ENCODE peak calls at places on chromosomes 5 and 9, in four cellular contexts. One of them, this sample, is unnamed.

GRCh38 chr5:472076-472655 is 29.2 kb downstream of the EXOC3 start:
- DNase-seq in HCT116: no peak
- DNase-seq in SK-N-SH: peak
- DNase-seq in GM12878: no peak
- DNase-seq in this sample: peak

GRCh38 chr5:42268630-42269029 is 154.6 kb upstream of the GHR start:
- DNase-seq in GM12878: no peak
- DNase-seq in SK-N-SH: no peak
- DNase-seq in HCT116: no peak
- DNase-seq in this sample: no peak

GRCh38 chr5:119478781-119479180 is 26.5 kb downstream of the HSD17B4 start:
- DNase-seq in GM12878: no peak
- DNase-seq in HCT116: no peak
- DNase-seq in SK-N-SH: no peak
- DNase-seq in this sample: no peak

GRCh38 chr5:72204946-72205345 is 97.7 kb downstream of the MAP1B start:
- DNase-seq in SK-N-SH: no peak
- DNase-seq in GM12878: no peak
- DNase-seq in HCT116: no peak
- DNase-seq in this sample: no peak

GRCh38 chr5:149938272-149938671 is 6.3 kb downstream of the PDE6A start:
- DNase-seq in HCT116: no peak
- DNase-seq in SK-N-SH: no peak
- DNase-seq in GM12878: no peak
- DNase-seq in this sample: no peak

GRCh38 chr9:72733896-72734295 is 212.5 kb downstream of the TMC1 start:
- DNase-seq in SK-N-SH: no peak
- DNase-seq in GM12878: no peak
- DNase-seq in HCT116: no peak
- DNase-seq in this sample: no peak

GRCh38 chr5:141715340-141715905 is 33.4 kb upstream of the ARAP3 start:
- DNase-seq in HCT116: no peak
- DNase-seq in SK-N-SH: no peak
- DNase-seq in GM12878: no peak
- DNase-seq in this sample: no peak

GRCh38 chr5:180093651-180094382 is 22.3 kb upstream of the RNF130 start:
- DNase-seq in SK-N-SH: no peak
- DNase-seq in HCT116: no peak
- DNase-seq in GM12878: no peak
- DNase-seq in this sample: no peak

GRCh38 chr5:14872070-14872989 is 752 bp upstream of the ANKH start:
- DNase-seq in SK-N-SH: peak
- DNase-seq in GM12878: no peak
- DNase-seq in HCT116: no peak
- DNase-seq in this sample: no peak

GRCh38 chr5:126268697-126269315 is 154.4 kb upstream of the GRAMD2B start:
- DNase-seq in HCT116: no peak
- DNase-seq in GM12878: no peak
- DNase-seq in SK-N-SH: no peak
- DNase-seq in this sample: no peak

GRCh38 chr9:119961774-119962408 is 592.7 kb upstream of the BRINP1 start:
- DNase-seq in HCT116: peak
- DNase-seq in GM12878: no peak
- DNase-seq in SK-N-SH: peak
- DNase-seq in this sample: no peak

GRCh38 chr9:85741875-85742629 is at the start of gene AGTPBP1:
- DNase-seq in SK-N-SH: peak
- DNase-seq in GM12878: peak
- DNase-seq in HCT116: peak
- DNase-seq in this sample: peak

GRCh38 chr9:93593144-93593655 is 16.8 kb downstream of the PHF2 start:
- DNase-seq in SK-N-SH: no peak
- DNase-seq in GM12878: no peak
- DNase-seq in HCT116: no peak
- DNase-seq in this sample: no peak

GRCh38 chr9:86821011-86821845 is 126.1 kb downstream of the GAS1 start:
- DNase-seq in SK-N-SH: no peak
- DNase-seq in HCT116: no peak
- DNase-seq in GM12878: no peak
- DNase-seq in this sample: no peak

GRCh38 chr9:114096866-114097612 is 2.1 kb downstream of the KIF12 start:
- DNase-seq in HCT116: no peak
- DNase-seq in GM12878: no peak
- DNase-seq in SK-N-SH: no peak
- DNase-seq in this sample: no peak

GRCh38 chr9:121798941-121799340 is 147.5 kb downstream of the DAB2IP start:
- DNase-seq in SK-N-SH: no peak
- DNase-seq in GM12878: no peak
- DNase-seq in HCT116: no peak
- DNase-seq in this sample: no peak
- TF ChIP-seq JUND in SK-N-SH: no peak
- TF ChIP-seq JUND in GM12878: no peak
- TF ChIP-seq JUND in HCT116: no peak
- TF ChIP-seq JUND in this sample: no peak

GRCh38 chr5:96582343-96582742 is 79.8 kb upstream of the CAST start:
- DNase-seq in SK-N-SH: peak
- DNase-seq in GM12878: no peak
- DNase-seq in HCT116: no peak
- DNase-seq in this sample: no peak

GRCh38 chr5:96588551-96588950 is 73.6 kb upstream of the CAST start:
- DNase-seq in GM12878: no peak
- DNase-seq in SK-N-SH: no peak
- DNase-seq in HCT116: no peak
- DNase-seq in this sample: no peak

GRCh38 chr5:96579711-96580110 is 82.5 kb upstream of the CAST start:
- DNase-seq in HCT116: no peak
- DNase-seq in GM12878: no peak
- DNase-seq in SK-N-SH: no peak
- DNase-seq in this sample: no peak

DNA sequence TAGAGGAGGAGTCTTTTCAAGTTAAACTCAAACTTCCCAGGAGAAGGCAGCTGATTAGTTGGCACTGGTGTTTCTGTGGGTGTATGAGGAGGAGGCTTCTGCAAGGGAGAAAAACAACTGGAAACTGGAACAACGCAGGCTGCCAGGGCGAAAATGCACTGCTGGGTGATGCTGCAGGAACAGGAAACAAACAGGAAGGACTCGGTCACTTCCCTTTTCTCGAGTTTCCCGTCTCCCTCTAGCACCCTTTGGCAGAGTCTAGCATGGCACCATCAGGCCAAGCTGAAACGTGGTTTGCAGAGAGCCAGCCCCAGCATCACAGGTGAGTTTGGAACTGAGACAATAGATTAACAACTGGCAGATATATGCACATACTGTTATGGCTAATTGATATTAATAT is 77.5 kb upstream of the CAST start:
- DNase-seq in GM12878: no peak
- DNase-seq in HCT116: no peak
- DNase-seq in SK-N-SH: no peak
- DNase-seq in this sample: no peak
- TF ChIP-seq JUND in GM12878: no peak
- TF ChIP-seq JUND in HCT116: no peak
- TF ChIP-seq JUND in SK-N-SH: no peak
- TF ChIP-seq JUND in this sample: no peak

GRCh38 chr9:92310562-92310961 is 14.6 kb downstream of the NOL8 start:
- DNase-seq in HCT116: no peak
- DNase-seq in GM12878: no peak
- DNase-seq in SK-N-SH: no peak
- DNase-seq in this sample: no peak
- TF ChIP-seq JUND in HCT116: no peak
- TF ChIP-seq JUND in GM12878: no peak
- TF ChIP-seq JUND in SK-N-SH: no peak
- TF ChIP-seq JUND in this sample: no peak

DNA sequence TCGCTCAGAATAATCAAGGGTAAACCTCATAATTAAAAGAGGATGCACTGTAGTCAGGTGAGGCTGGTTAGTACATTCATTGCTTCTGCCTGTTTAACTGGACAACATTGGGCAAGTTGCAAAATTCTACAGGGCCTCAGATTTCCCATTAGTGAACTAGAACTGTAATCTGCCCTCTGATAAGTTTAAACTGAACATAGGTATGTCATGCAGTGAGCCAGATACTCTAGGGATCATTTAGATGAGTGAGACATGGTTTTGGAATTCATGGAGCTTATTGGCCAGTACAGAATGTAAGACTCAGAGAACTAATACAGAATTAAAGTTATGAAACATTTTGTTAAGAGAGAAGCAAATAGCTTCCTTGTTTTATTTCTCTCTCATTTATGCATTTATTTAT is 35.9 kb downstream of the RNF44 start:
- DNase-seq in HCT116: no peak
- DNase-seq in GM12878: no peak
- DNase-seq in SK-N-SH: no peak
- DNase-seq in this sample: no peak
- TF ChIP-seq JUND in HCT116: no peak
- TF ChIP-seq JUND in GM12878: no peak
- TF ChIP-seq JUND in SK-N-SH: no peak
- TF ChIP-seq JUND in this sample: no peak

GRCh38 chr5:135223404-135223803 is 175.6 kb downstream of the MACROH2A1 start:
- DNase-seq in HCT116: no peak
- DNase-seq in GM12878: no peak
- DNase-seq in SK-N-SH: no peak
- DNase-seq in this sample: no peak
- TF ChIP-seq JUND in HCT116: no peak
- TF ChIP-seq JUND in GM12878: no peak
- TF ChIP-seq JUND in SK-N-SH: no peak
- TF ChIP-seq JUND in this sample: no peak

DNA sequence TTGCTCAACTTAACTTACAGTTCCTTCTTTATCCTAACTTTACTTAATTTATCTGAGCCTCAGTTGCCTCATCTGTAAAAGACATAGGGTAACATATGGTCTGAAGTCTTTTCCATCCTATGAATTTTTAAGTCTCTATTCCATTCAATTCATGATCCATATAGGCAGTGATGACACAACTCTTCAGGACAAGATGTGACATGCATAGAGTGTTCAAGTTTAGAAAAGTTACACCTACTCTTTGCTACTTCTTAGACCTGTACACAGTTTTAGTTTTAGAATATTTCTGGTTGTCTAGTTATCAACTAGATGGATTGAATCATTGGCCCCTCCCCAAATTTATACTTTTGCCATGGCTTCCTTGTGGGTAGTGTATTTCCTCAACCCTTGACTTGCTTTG is 50.7 kb upstream of the ELL2 start:
- DNase-seq in SK-N-SH: no peak
- DNase-seq in GM12878: no peak
- DNase-seq in HCT116: no peak
- DNase-seq in this sample: no peak
- TF ChIP-seq JUND in SK-N-SH: no peak
- TF ChIP-seq JUND in GM12878: no peak
- TF ChIP-seq JUND in HCT116: no peak
- TF ChIP-seq JUND in this sample: no peak

GRCh38 chr5:138452720-138453119 is 12.6 kb upstream of the EGR1 start:
- DNase-seq in SK-N-SH: no peak
- DNase-seq in GM12878: no peak
- DNase-seq in HCT116: no peak
- DNase-seq in this sample: no peak

GRCh38 chr5:138455191-138455930 is 9.9 kb upstream of the EGR1 start:
- DNase-seq in SK-N-SH: no peak
- DNase-seq in HCT116: no peak
- DNase-seq in GM12878: no peak
- DNase-seq in this sample: no peak

GRCh38 chr5:138454121-138454520 is 11.2 kb upstream of the EGR1 start:
- DNase-seq in HCT116: no peak
- DNase-seq in SK-N-SH: no peak
- DNase-seq in GM12878: no peak
- DNase-seq in this sample: no peak

GRCh38 chr5:138450971-138451370 is 12.1 kb downstream of the REEP2 start:
- DNase-seq in GM12878: no peak
- DNase-seq in SK-N-SH: no peak
- DNase-seq in HCT116: no peak
- DNase-seq in this sample: no peak

GRCh38 chr5:138453630-138454029 is 11.6 kb upstream of the EGR1 start:
- DNase-seq in HCT116: no peak
- DNase-seq in GM12878: no peak
- DNase-seq in SK-N-SH: no peak
- DNase-seq in this sample: no peak
- TF ChIP-seq JUND in HCT116: no peak
- TF ChIP-seq JUND in GM12878: no peak
- TF ChIP-seq JUND in SK-N-SH: no peak
- TF ChIP-seq JUND in this sample: no peak

GRCh38 chr5:139138790-139139189 is 59.4 kb downstream of the SIL1 start:
- DNase-seq in HCT116: peak
- DNase-seq in SK-N-SH: no peak
- DNase-seq in GM12878: no peak
- DNase-seq in this sample: no peak

GRCh38 chr5:139141410-139141809 is 56.8 kb downstream of the SIL1 start:
- DNase-seq in HCT116: no peak
- DNase-seq in SK-N-SH: no peak
- DNase-seq in GM12878: no peak
- DNase-seq in this sample: no peak

GRCh38 chr5:139138109-139138508 is 60.1 kb downstream of the SIL1 start:
- DNase-seq in GM12878: no peak
- DNase-seq in HCT116: no peak
- DNase-seq in SK-N-SH: no peak
- DNase-seq in this sample: no peak

GRCh38 chr5:139141841-139142240 is 56.3 kb downstream of the SIL1 start:
- DNase-seq in SK-N-SH: no peak
- DNase-seq in HCT116: peak
- DNase-seq in GM12878: no peak
- DNase-seq in this sample: no peak

GRCh38 chr5:139140631-139141071 is 57.5 kb downstream of the SIL1 start:
- DNase-seq in HCT116: no peak
- DNase-seq in SK-N-SH: no peak
- DNase-seq in GM12878: no peak
- DNase-seq in this sample: no peak
- TF ChIP-seq JUND in HCT116: no peak
- TF ChIP-seq JUND in SK-N-SH: no peak
- TF ChIP-seq JUND in GM12878: no peak
- TF ChIP-seq JUND in this sample: no peak

This sample was measured in T47D.